ENCODE peak calls at places on chromosomes 7 and 10, in ten cellular contexts. B is lower lobe of right lung; O is ecto neural progenitor cell; W is stimulated activated CD4-positive, alpha-beta T cell treated with anti-CD3 and anti-CD28 coated beads, Interleukin-4, amount 100 ng/mL, for 1 hour; I is GM10248; N is uterus; P is kidney; F is GM04504; S is NCI-H2107; H is RWPE1. V is an unnamed sample.
A peak's percentile ranks its signal among the peaks of the same experiment; 100 is the strongest.

GRCh38 chr10:75344170-75344569 is 57.4 kb downstream of the ZNF503 start:
- DNase-seq in B (no peak), O (no peak), W (no peak), I (no peak), N (no peak), P (no peak), F (no peak), S (no peak), H (no peak), V (no peak)

GRCh38 chr7:40716052-40716451 is 581.2 kb downstream of the SUGCT start:
- DNase-seq in B (no peak), O (no peak), W (no peak), I (no peak), N (no peak), P (no peak), F (no peak), S (no peak), H (no peak), V (no peak)

GRCh38 chr7:121157341-121157751 is 168.8 kb downstream of the CPED1 start:
- DNase-seq in B (no peak), O (no peak), W (no peak), I (no peak), N (no peak), P (no peak), F (no peak), S (no peak), H (no peak), V (no peak)

GRCh38 chr7:27765856-27766255 is 25.9 kb downstream of the TAX1BP1 start:
- DNase-seq in B (no peak), O (no peak), W (no peak), I (no peak), N (no peak), P (no peak), F (no peak), S (no peak), H (no peak), V (no peak)

GRCh38 chr7:102111758-102112119 is 174.9 kb upstream of the SH2B2 start:
- DNase-seq in B (no peak), O (no peak), W (no peak), I (no peak), N (peak; percentile 24), P (no peak), F (no peak), S (no peak), H (no peak), V (no peak)

GRCh38 chr7:128447944-128448556 is 7.6 kb upstream of the HILPDA start:
- DNase-seq in B (no peak), O (no peak), W (peak; percentile 25), I (no peak), N (no peak), P (no peak), F (no peak), S (no peak), H (no peak), V (no peak)

GRCh38 chr10:14353291-14353913 is 22.7 kb upstream of the FRMD4A start:
- DNase-seq in B (no peak), O (no peak), W (no peak), I (no peak), N (no peak), P (no peak), F (no peak), S (no peak), H (no peak), V (no peak)

GRCh38 chr7:34067406-34067805 is 162.1 kb downstream of the BMPER start:
- DNase-seq in B (no peak), O (no peak), W (no peak), I (no peak), N (no peak), P (no peak), F (no peak), S (no peak), H (no peak), V (no peak)

GRCh38 chr10:10366836-10367235 is 650.8 kb upstream of the CELF2 start:
- DNase-seq in B (no peak), O (no peak), W (no peak), I (no peak), N (no peak), P (no peak), F (no peak), S (no peak), H (no peak), V (no peak)

GRCh38 chr7:139776486-139777303 is 1.1 kb downstream of the HIPK2 start:
- DNase-seq in B (no peak), O (peak; percentile 52), W (peak; percentile 16), I (peak; percentile 34), N (no peak), P (no peak), F (no peak), S (no peak), H (peak; percentile 20), V (no peak)

GRCh38 chr10:22429146-22429545 is 83.8 kb downstream of the SPAG6 start:
- DNase-seq in B (no peak), O (no peak), W (no peak), I (no peak), N (no peak), P (no peak), F (no peak), S (no peak), H (no peak), V (no peak)

GRCh38 chr10:8071006-8071405 is 16.5 kb downstream of the GATA3 start:
- DNase-seq in B (no peak), O (no peak), W (no peak), I (no peak), N (no peak), P (no peak), F (no peak), S (no peak), H (no peak), V (no peak)

GRCh38 chr10:46516660-46517416 is 39.6 kb downstream of the GPRIN2 start:
- DNase-seq in B (peak; percentile 43), O (no peak), W (no peak), I (no peak), N (peak; percentile 8), P (no peak), F (peak; percentile 80), S (no peak), H (peak; percentile 86), V (peak; percentile 74)

GRCh38 chr10:75021851-75022250 is 89.6 kb upstream of the SAMD8 start:
- DNase-seq in B (no peak), O (no peak), W (no peak), I (no peak), N (no peak), P (no peak), F (no peak), S (peak; percentile 7), H (no peak), V (no peak)

GRCh38 chr10:34791228-34791627 is 23.9 kb downstream of the PARD3 start:
- DNase-seq in B (no peak), O (no peak), W (no peak), I (no peak), N (no peak), P (no peak), F (no peak), S (no peak), H (no peak), V (no peak)

GRCh38 chr7:25647872-25648271 is 419.6 kb upstream of the NPVF start:
- DNase-seq in B (no peak), O (no peak), W (no peak), I (no peak), N (no peak), P (no peak), F (no peak), S (no peak), H (no peak), V (no peak)

GRCh38 chr7:151244156-151244870 is 4.2 kb downstream of the SMARCD3 start:
- DNase-seq in B (peak; percentile 52), O (peak; percentile 67), W (peak; percentile 55), I (peak; percentile 82), N (no peak), P (peak; percentile 60), F (no peak), S (no peak), H (no peak), V (no peak)

GRCh38 chr10:129971381-129972144 is 7.5 kb upstream of the EBF3 start:
- DNase-seq in B (peak; percentile 70), O (peak; percentile 82), W (peak; percentile 47), I (peak; percentile 80), N (no peak), P (no peak), F (no peak), S (no peak), H (peak; percentile 72), V (no peak)

GRCh38 chr7:151857412-151857811 is 19.5 kb downstream of the PRKAG2 start:
- DNase-seq in B (peak; percentile 17), O (no peak), W (no peak), I (no peak), N (no peak), P (peak; percentile 44), F (no peak), S (no peak), H (no peak), V (peak; percentile 75)

GRCh38 chr10:29443745-29444523 is 155.1 kb downstream of the LYZL1 start:
- DNase-seq in B (no peak), O (no peak), W (no peak), I (no peak), N (no peak), P (no peak), F (no peak), S (no peak), H (peak; percentile 15), V (no peak)

GRCh38 chr10:12156367-12157123 is 27.1 kb downstream of the SEC61A2 start:
- DNase-seq in B (no peak), O (no peak), W (no peak), I (no peak), N (no peak), P (no peak), F (no peak), S (no peak), H (no peak), V (no peak)

GRCh38 chr7:124781418-124781817 is 15.8 kb upstream of the GPR37 start:
- DNase-seq in B (no peak), O (no peak), W (no peak), I (no peak), N (no peak), P (no peak), F (no peak), S (no peak), H (no peak), V (no peak)

GRCh38 chr7:14092376-14092775 is 102.9 kb upstream of the ETV1 start:
- DNase-seq in B (no peak), O (no peak), W (no peak), I (no peak), N (no peak), P (no peak), F (no peak), S (no peak), H (no peak), V (no peak)

GRCh38 chr10:46992794-46993552 is 81.7 kb downstream of the PTPN20 start:
- DNase-seq in B (peak; percentile 45), O (peak; percentile 47), W (no peak), I (no peak), N (peak; percentile 34), P (peak; percentile 59), F (peak; percentile 12), S (no peak), H (peak; percentile 42), V (no peak)

GRCh38 chr7:156131881-156132280 is 319.6 kb upstream of the SHH start:
- DNase-seq in B (no peak), O (no peak), W (no peak), I (no peak), N (no peak), P (no peak), F (no peak), S (no peak), H (no peak), V (no peak)

GRCh38 chr7:77427996-77428603 is 12.0 kb upstream of the GSAP start:
- DNase-seq in B (no peak), O (no peak), W (no peak), I (no peak), N (no peak), P (no peak), F (no peak), S (no peak), H (no peak), V (no peak)

GRCh38 chr7:47581821-47582747 is at the start of gene TNS3:
- DNase-seq in B (peak; percentile 68), O (peak; percentile 78), W (no peak), I (no peak), N (no peak), P (peak; percentile 84), F (no peak), S (no peak), H (peak; percentile 60), V (no peak)

GRCh38 chr7:20513341-20513740 is 102.1 kb upstream of the ABCB5 start:
- DNase-seq in B (no peak), O (no peak), W (no peak), I (no peak), N (no peak), P (no peak), F (no peak), S (no peak), H (no peak), V (no peak)

V was measured in chondrocyte.